ENCODE peak calls at places on chromosomes 16 and 17, in nine cellular contexts. W is AG04449, B is prostate gland, Z is body of pancreas, L is mucosa of descending colon, M is heart right ventricle, S is cardiac muscle cell, E is upper lobe of right lung, Q is testis. I is an unnamed sample.

GRCh38 chr17:32157225-32157624 is 14.9 kb downstream of the RHOT1 start:
- DNase-seq in M (no peak), L (no peak), Q (no peak), W (no peak), Z (no peak), E (no peak), S (no peak), B (no peak), I (no peak)

GRCh38 chr16:82681592-82681991 is 54.8 kb downstream of the CDH13 start:
- DNase-seq in Q (no peak), Z (no peak), B (no peak), L (no peak), M (no peak), W (no peak), S (peak; percentile 22), E (no peak), I (no peak)

GRCh38 chr16:3814755-3815154 is 65.8 kb downstream of the CREBBP start:
- DNase-seq in E (no peak), L (no peak), S (no peak), Q (no peak), B (no peak), M (no peak), Z (no peak), W (no peak), I (no peak)

GRCh38 chr17:70205386-70205785 is 36.1 kb downstream of the KCNJ2 start:
- DNase-seq in M (no peak), B (no peak), S (no peak), W (no peak), E (no peak), Q (no peak), Z (no peak), L (no peak), I (no peak)

GRCh38 chr17:76957600-76958464 is 89.6 kb downstream of the MGAT5B start:
- DNase-seq in W (no peak), E (no peak), S (peak; percentile 21), L (peak; percentile 21), M (no peak), Z (no peak), Q (no peak), B (no peak), I (peak; percentile 3)

GRCh38 chr17:33980193-33980592 is 274.9 kb upstream of the CCL2 start:
- DNase-seq in B (no peak), S (no peak), M (no peak), W (no peak), E (no peak), Q (no peak), L (no peak), Z (no peak), I (no peak)

GRCh38 chr17:67990909-67991308 is 5.4 kb downstream of the C17orf58 start:
- DNase-seq in W (no peak), Z (no peak), L (no peak), S (no peak), Q (no peak), B (no peak), M (no peak), E (no peak), I (no peak)

GRCh38 chr17:81246343-81246670 is 7.2 kb downstream of the NDUFAF8 start:
- DNase-seq in B (no peak), W (no peak), Q (no peak), M (no peak), E (no peak), Z (no peak), L (peak; percentile 41), S (no peak), I (no peak)

GRCh38 chr17:5526821-5527598 is 40.6 kb downstream of the MIS12 start:
- DNase-seq in S (peak; percentile 79), L (peak; percentile 63), Q (no peak), M (peak; percentile 79), B (peak; percentile 12), E (peak; percentile 36), W (peak; percentile 85), Z (peak; percentile 45), I (peak; percentile 65)

GRCh38 chr17:36936455-36936934 is 780 bp upstream of the LHX1 start:
- DNase-seq in B (no peak), Q (no peak), E (no peak), W (no peak), S (peak; percentile 81), L (no peak), Z (no peak), M (no peak), I (no peak)

GRCh38 chr17:79252886-79253285 is 178.3 kb downstream of the ENGASE start:
- DNase-seq in L (no peak), B (no peak), W (no peak), S (no peak), Z (no peak), M (no peak), E (no peak), Q (no peak), I (no peak)

GRCh38 chr17:16940116-16940881 is 31.6 kb downstream of the TNFRSF13B start:
- DNase-seq in B (no peak), S (no peak), M (no peak), Q (no peak), Z (no peak), W (no peak), E (peak; percentile 48), L (peak; percentile 33), I (no peak)

DNA sequence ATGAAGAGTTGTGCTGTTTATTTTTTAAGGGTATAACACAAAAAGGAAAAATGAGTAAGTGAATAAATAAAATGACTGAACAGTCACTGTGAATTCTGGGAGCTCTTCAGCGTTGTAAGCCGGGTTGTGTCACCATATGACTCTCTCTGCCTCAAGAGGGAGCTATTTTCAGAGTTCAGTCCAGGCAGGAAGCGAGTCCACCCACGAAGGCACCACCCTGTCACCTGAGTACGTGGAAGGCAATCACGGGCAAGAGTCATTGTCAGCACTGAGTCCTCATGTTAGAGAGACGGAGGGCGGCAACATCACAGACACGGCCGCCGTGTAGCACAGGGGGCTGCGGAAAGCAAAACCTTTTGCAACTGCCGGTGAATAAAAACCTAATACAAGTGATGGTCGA is 227.6 kb downstream of the UTP18 start:
- DNase-seq in E (no peak), B (no peak), W (no peak), M (no peak), Z (no peak), L (no peak), S (peak; percentile 40), Q (peak; percentile 38), I (no peak)
- TF ChIP-seq CTCF in E (no peak), B (no peak), W (no peak), M (no peak), Z (no peak), L (no peak), S (no peak), Q (no peak), I (no peak)

GRCh38 chr17:48542114-48542955 is 2.6 kb downstream of the HOXB2 start:
- DNase-seq in E (no peak), S (no peak), L (peak; percentile 50), Z (no peak), M (no peak), W (no peak), B (no peak), Q (peak; percentile 33), I (no peak)
- H3K4me3 ChIP-seq in E (peak overlapping the region; percentile 62), S (peak overlapping the region; percentile 90), L (peak overlapping the region; percentile 34), Z (peak overlapping the region; percentile 21), M (peak overlapping the region; percentile 63), W (peak overlapping the region; percentile 84), B (peak overlapping the region; percentile 40), Q (peak overlapping the region; percentile 52), I (peak overlapping the region; percentile 80)

GRCh38 chr16:84330685-84331050 is 36.0 kb downstream of the WFDC1 start:
- DNase-seq in E (peak; percentile 46), B (no peak), Q (no peak), S (no peak), L (no peak), M (no peak), Z (no peak), W (no peak), I (no peak)

GRCh38 chr16:84334482-84334881 is 33.9 kb upstream of the ATP2C2 start:
- DNase-seq in M (no peak), Q (no peak), E (peak; percentile 25), S (no peak), Z (no peak), B (no peak), W (no peak), L (no peak), I (no peak)

GRCh38 chr16:84331998-84332780 is 36.1 kb upstream of the ATP2C2 start:
- DNase-seq in Q (no peak), L (no peak), B (no peak), E (peak; percentile 27), M (no peak), Z (no peak), S (no peak), W (no peak), I (no peak)

GRCh38 chr16:84334058-84334457 is 34.3 kb upstream of the ATP2C2 start:
- DNase-seq in S (no peak), Q (no peak), Z (no peak), B (no peak), M (no peak), W (no peak), L (no peak), E (peak; percentile 47), I (no peak)

GRCh38 chr16:84332975-84333684 is 35.2 kb upstream of the ATP2C2 start:
- DNase-seq in Q (no peak), E (peak; percentile 85), W (no peak), L (no peak), Z (no peak), S (no peak), B (no peak), M (no peak), I (no peak)
- TF ChIP-seq CTCF in Q (no peak), E (no peak), W (no peak), L (no peak), Z (no peak), S (no peak), B (no peak), M (no peak), I (no peak)

GRCh38 chr16:49596699-49597291 is 223.2 kb downstream of the C16orf78 start:
- DNase-seq in Z (no peak), L (no peak), Q (no peak), M (no peak), S (no peak), B (no peak), E (no peak), W (no peak), I (peak; percentile 61)

GRCh38 chr16:49597796-49598195 is 224.2 kb downstream of the C16orf78 start:
- DNase-seq in M (no peak), B (no peak), L (no peak), W (no peak), Q (no peak), Z (no peak), E (no peak), S (no peak), I (no peak)

GRCh38 chr16:49594706-49595534 is 221.3 kb downstream of the C16orf78 start:
- DNase-seq in M (no peak), S (no peak), B (no peak), E (no peak), W (no peak), Z (no peak), Q (no peak), L (no peak), I (no peak)

GRCh38 chr16:49598386-49599170 is 225.0 kb downstream of the C16orf78 start:
- DNase-seq in L (no peak), Z (no peak), S (no peak), M (no peak), E (peak; percentile 36), Q (no peak), W (no peak), B (no peak), I (no peak)

DNA sequence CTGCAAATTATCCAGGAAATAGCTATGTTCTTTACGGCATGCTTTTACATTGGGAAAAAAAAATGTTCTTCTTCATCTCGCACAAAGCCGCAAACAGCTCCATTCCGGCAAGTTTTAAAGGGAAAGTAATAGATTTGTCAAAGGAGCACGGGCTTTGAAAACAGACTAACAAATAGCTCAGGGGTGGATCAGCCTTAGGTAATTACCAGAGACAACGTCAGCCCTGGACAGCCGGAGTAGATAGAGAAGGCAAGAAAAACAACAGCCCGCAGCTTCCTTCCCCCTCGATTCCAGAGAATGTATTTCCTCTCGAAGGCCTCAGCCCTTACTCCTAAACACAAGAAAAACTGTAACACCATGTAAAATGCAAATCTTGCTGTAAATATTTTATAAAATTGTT is 222.5 kb downstream of the C16orf78 start:
- DNase-seq in Z (no peak), E (no peak), M (peak; percentile 22), L (no peak), S (no peak), Q (no peak), B (no peak), W (no peak), I (peak; percentile 33)
- H3K4me3 ChIP-seq in Z (no peak overlapping the region), E (peak overlapping the region; percentile 15), M (peak overlapping the region; percentile 13), L (no peak overlapping the region), S (no peak overlapping the region), Q (no peak overlapping the region), B (no peak overlapping the region), W (no peak overlapping the region), I (no peak overlapping the region)